ENCODE peak calls at places on chromosomes 2 and 18, in seven cellular contexts. U is AG08396; W is effector memory CD4-positive, alpha-beta T cell; I is GM12892; F is cardiac fibroblast; Y is foreskin fibroblast; E is RWPE2. K is an unnamed sample.

GRCh38 chr2:179104736-179105135 is 54.8 kb upstream of the CCDC141 start:
- DNase-seq in Y (peak), I (no peak), U (peak), E (no peak), W (no peak), F (peak), K (no peak)

GRCh38 chr2:124267821-124268220 is 242.7 kb downstream of the CNTNAP5 start:
- DNase-seq in F (peak), U (no peak), E (no peak), Y (peak), I (no peak), W (no peak), K (no peak)

GRCh38 chr2:20565623-20566236 is 85.2 kb downstream of the HS1BP3 start:
- DNase-seq in Y (no peak), E (no peak), U (no peak), F (no peak), I (no peak), W (no peak), K (no peak)

GRCh38 chr2:46984642-46985476 is 69.3 kb upstream of the MCFD2 start:
- DNase-seq in U (peak), E (no peak), W (no peak), I (peak), Y (peak), F (peak), K (peak)

GRCh38 chr2:46530571-46530970 is 51.2 kb downstream of the TMEM247 start:
- DNase-seq in E (no peak), Y (no peak), F (no peak), W (no peak), U (no peak), I (no peak), K (no peak)

GRCh38 chr2:148565272-148565894 is 79.2 kb upstream of the EPC2 start:
- DNase-seq in Y (peak), U (no peak), I (no peak), F (peak), W (no peak), E (no peak), K (no peak)

GRCh38 chr2:48717826-48718225 is 37.7 kb downstream of the LHCGR start:
- DNase-seq in E (no peak), F (no peak), W (no peak), I (no peak), Y (no peak), U (no peak), K (no peak)

GRCh38 chr2:121634354-121635307 is 14.6 kb downstream of the CLASP1 start:
- DNase-seq in I (no peak), E (no peak), U (peak), F (peak), W (no peak), Y (peak), K (no peak)

GRCh38 chr2:239559417-239560261 is 158.8 kb upstream of the HDAC4 start:
- DNase-seq in F (no peak), Y (no peak), E (no peak), U (no peak), W (no peak), I (no peak), K (no peak)

GRCh38 chr2:25784408-25784807 is 93.9 kb downstream of the ASXL2 start:
- DNase-seq in W (no peak), Y (no peak), I (no peak), E (no peak), F (no peak), U (no peak), K (no peak)

GRCh38 chr2:175855794-175856453 is 146.1 kb downstream of the LNPK start:
- DNase-seq in E (no peak), U (peak), I (no peak), Y (peak), W (no peak), F (peak), K (no peak)

GRCh38 chr2:189662674-189663226 is 1.5 kb downstream of the ASNSD1 start:
- DNase-seq in F (no peak), W (no peak), U (no peak), E (no peak), Y (no peak), I (no peak), K (no peak)

GRCh38 chr2:9145752-9146430 is 60.7 kb upstream of the ASAP2 start:
- DNase-seq in W (no peak), I (no peak), Y (no peak), E (no peak), F (no peak), U (no peak), K (no peak)

GRCh38 chr2:216283038-216283900 is 89.0 kb downstream of the MARCHF4 start:
- DNase-seq in Y (no peak), U (no peak), F (no peak), I (peak), E (no peak), W (no peak), K (no peak)

GRCh38 chr2:169732583-169733358 is 861 bp upstream of the KLHL23 start:
- DNase-seq in F (no peak), W (no peak), Y (no peak), U (no peak), E (no peak), I (no peak), K (peak)

GRCh38 chr2:11402436-11402835 is 58.0 kb upstream of the ROCK2 start:
- DNase-seq in Y (no peak), W (no peak), U (no peak), F (no peak), I (no peak), E (no peak), K (no peak)

GRCh38 chr2:37631698-37632097 is 39.7 kb downstream of the CDC42EP3 start:
- DNase-seq in U (no peak), I (no peak), E (no peak), Y (no peak), F (no peak), W (no peak), K (no peak)

GRCh38 chr2:226079677-226080076 is 680.2 kb downstream of the NYAP2 start:
- DNase-seq in F (peak), E (no peak), Y (peak), U (peak), I (no peak), W (no peak), K (no peak)

GRCh38 chr18:8706545-8706980 is 1.2 kb downstream of the MTCL1 start:
- DNase-seq in Y (peak), F (no peak), U (peak), I (peak), W (no peak), E (no peak), K (no peak)

GRCh38 chr18:61765097-61765496 is 127.7 kb downstream of the RNF152 start:
- DNase-seq in I (no peak), W (no peak), F (peak), U (peak), E (no peak), Y (peak), K (no peak)

GRCh38 chr2:231710751-231711676 is 2.7 kb downstream of the PTMA start:
- DNase-seq in W (no peak), F (peak), Y (peak), I (no peak), U (no peak), E (no peak), K (peak)

GRCh38 chr2:157838442-157839161 is 37.5 kb downstream of the ACVR1 start:
- DNase-seq in Y (peak), W (no peak), U (peak), I (no peak), F (peak), E (no peak), K (no peak)

GRCh38 chr2:45494978-45495293 is 116.1 kb downstream of the SRBD1 start:
- DNase-seq in E (no peak), I (no peak), F (no peak), Y (no peak), W (no peak), U (no peak), K (no peak)

GRCh38 chr2:38104598-38104997 is 28.6 kb upstream of the CYP1B1 start:
- DNase-seq in I (no peak), E (no peak), U (no peak), W (no peak), Y (no peak), F (no peak), K (no peak)

GRCh38 chr2:191686658-191687057 is 8.7 kb downstream of the NABP1 start:
- DNase-seq in E (no peak), F (no peak), U (no peak), W (no peak), I (no peak), Y (no peak), K (no peak)

GRCh38 chr2:240300261-240300821 is 135.1 kb upstream of the GPC1 start:
- DNase-seq in F (no peak), I (peak), E (no peak), U (no peak), W (no peak), Y (no peak), K (no peak)

GRCh38 chr2:16138811-16139662 is 198.7 kb downstream of the MYCN start:
- DNase-seq in I (no peak), U (no peak), E (no peak), Y (no peak), F (no peak), W (no peak), K (no peak)

K was measured in T-helper 1 cell.